ENCODE peak calls at places on chromosomes 4 and X, in six cellular contexts. G is heart left ventricle, T is NCI-H510A treated with DMSO at 0.1 percent for 48 hours, X is HCEC 1CT, Z is GM23338, R is activated T-helper 1 cell treated with Interleukin-2 at 50 U/mL for 16 hours. J is an unnamed sample.

GRCh38 chr4:122733805-122734155 is 1.3 kb downstream of the BBS12 start:
- DNase-seq in Z (no peak), T (no peak), R (no peak), G (no peak), X (no peak), J (no peak)

GRCh38 chr4:5888222-5888701 is 4.6 kb downstream of the CRMP1 start:
- DNase-seq in X (no peak), Z (peak), R (no peak), T (peak), G (no peak), J (no peak)

GRCh38 chr4:26525136-26525535 is 34.9 kb upstream of the CCKAR start:
- DNase-seq in G (no peak), T (no peak), X (peak), Z (no peak), R (no peak), J (no peak)

GRCh38 chr4:114017120-114017917 is 37.9 kb upstream of the ARSJ start:
- DNase-seq in R (no peak), X (peak), T (no peak), Z (no peak), G (no peak), J (no peak)

GRCh38 chr4:146494143-146494542 is 27.6 kb downstream of the SLC10A7 start:
- DNase-seq in Z (no peak), G (no peak), X (no peak), R (no peak), T (no peak), J (no peak)

GRCh38 chr4:2361366-2362285 is 56.8 kb downstream of the ZFYVE28 start:
- DNase-seq in T (no peak), R (no peak), X (no peak), Z (peak), G (no peak), J (no peak)

GRCh38 chrX:31132803-31133202 is 61.0 kb upstream of the FTHL17 start:
- DNase-seq in X (no peak), G (no peak), Z (no peak), T (no peak), R (no peak), J (no peak)

GRCh38 chrX:13868481-13869040 is 51.7 kb upstream of the GPM6B start:
- DNase-seq in G (no peak), R (no peak), Z (no peak), T (no peak), X (peak), J (no peak)

GRCh38 chrX:119574394-119575266 is at the start of gene UBE2A:
- DNase-seq in G (peak), T (peak), X (peak), Z (peak), R (peak), J (peak)

GRCh38 chr4:42627887-42628646 is 28.8 kb downstream of the ATP8A1 start:
- DNase-seq in R (no peak), T (no peak), Z (peak), X (no peak), G (peak), J (no peak)

GRCh38 chr4:2866891-2867290 is 23.2 kb downstream of the ADD1 start:
- DNase-seq in X (no peak), G (no peak), Z (no peak), T (no peak), R (no peak), J (no peak)

GRCh38 chr4:114694770-114695169 is 96.2 kb downstream of the UGT8 start:
- DNase-seq in X (peak), T (peak), G (no peak), Z (peak), R (no peak), J (no peak)

GRCh38 chrX:49701323-49701722 is 5.5 kb upstream of the PAGE1 start:
- DNase-seq in X (no peak), G (no peak), R (no peak), Z (no peak), T (no peak), J (no peak)

GRCh38 chr4:128347175-128347868 is 59.7 kb upstream of the PGRMC2 start:
- DNase-seq in R (no peak), G (no peak), T (no peak), X (peak), Z (no peak), J (no peak)

GRCh38 chrX:78708171-78708570 is 39.3 kb upstream of the LPAR4 start:
- DNase-seq in R (no peak), X (peak), Z (peak), T (no peak), G (peak), J (no peak)

GRCh38 chr4:76208005-76208765 is 5.4 kb downstream of the SCARB2 start:
- DNase-seq in G (peak), X (peak), R (no peak), Z (no peak), T (peak), J (no peak)

GRCh38 chr4:73620115-73620792 is at the start of gene RASSF6:
- DNase-seq in G (no peak), R (no peak), X (no peak), Z (peak), T (peak), J (no peak)

GRCh38 chr4:148469938-148470337 is 27.7 kb upstream of the NR3C2 start:
- DNase-seq in R (no peak), X (no peak), Z (no peak), G (no peak), T (no peak), J (no peak)